ENCODE peak calls at places on chromosomes 3 and 15, in ten cellular contexts. F is small intestine, P is NCI-H748 treated with DMSO at 0.1 percent for 48 hours, B is cortex of kidney, U is left cardiac atrium, C is activated gamma-delta T cell treated with Interleukin-2 at 50 U/mL for 16 hours, Q is ovary, E is endothelial cell, O is cardiac muscle cell, H is iris pigment epithelial cell. K is an unnamed sample.

GRCh38 chr15:40250304-40250656 is 11.4 kb downstream of the PAK6 start:
- DNase-seq in E (no peak), P (no peak), U (no peak), H (no peak), F (no peak), O (no peak), Q (no peak), C (no peak), B (no peak), K (peak; percentile 50)

GRCh38 chr15:98580577-98580976 is 67.8 kb upstream of the IGF1R start:
- DNase-seq in E (no peak), P (no peak), Q (no peak), B (no peak), U (no peak), F (no peak), H (peak; percentile 16), C (no peak), O (peak; percentile 69), K (no peak)

GRCh38 chr3:8869613-8870012 is 93.7 kb downstream of the RAD18 start:
- DNase-seq in P (no peak), U (no peak), C (no peak), F (peak; percentile 2), Q (no peak), E (no peak), H (peak; percentile 99), O (no peak), B (no peak), K (no peak)

GRCh38 chr3:119517112-119517511 is 18.8 kb downstream of the TIMMDC1 start:
- DNase-seq in B (no peak), E (no peak), U (no peak), O (peak; percentile 72), C (no peak), Q (no peak), H (no peak), P (no peak), F (no peak), K (no peak)

GRCh38 chr3:140432176-140432753 is 245.6 kb upstream of the TRIM42 start:
- DNase-seq in C (no peak), O (no peak), P (no peak), E (no peak), F (no peak), Q (peak; percentile 49), B (no peak), H (peak; percentile 33), U (no peak), K (no peak)

GRCh38 chr3:123281406-123281805 is 79.7 kb downstream of the SEC22A start:
- DNase-seq in F (no peak), O (no peak), C (no peak), Q (no peak), B (no peak), H (no peak), E (no peak), U (no peak), P (no peak), K (no peak)

GRCh38 chr3:172659246-172660002 is 51.4 kb downstream of the NCEH1 start:
- DNase-seq in O (no peak), U (no peak), C (no peak), B (no peak), Q (no peak), H (no peak), P (no peak), E (no peak), F (no peak), K (no peak)

GRCh38 chr3:86961297-86961696 is 29.7 kb downstream of the VGLL3 start:
- DNase-seq in Q (no peak), H (peak; percentile 61), B (no peak), O (no peak), U (no peak), C (no peak), E (no peak), F (no peak), P (no peak), K (no peak)

GRCh38 chr3:133925960-133926735 is 30.5 kb upstream of the RAB6B start:
- DNase-seq in O (no peak), P (no peak), U (no peak), H (no peak), C (no peak), Q (no peak), B (no peak), E (no peak), F (no peak), K (no peak)

K was measured in caudate nucleus.